ENCODE peak calls at places on chromosomes 5 and 9, in seven cellular contexts. G is thoracic aorta; Q is right atrium auricular region; D is effector memory CD4-positive, alpha-beta T cell; I is tibial artery; R is body of pancreas; M is IMR-90. K is an unnamed sample. For H3K27me3, the result is how much of the 10 kb centered on the place peaks cover.

GRCh38 chr5:34474573-34475021 is 181.5 kb upstream of the RAI14 start:
- DNase-seq in G (no peak), Q (no peak), D (no peak), I (no peak), R (peak), M (peak), K (no peak)

GRCh38 chr9:16126042-16126441 is 573.2 kb downstream of the CCDC171 start:
- DNase-seq in G (no peak), Q (no peak), D (no peak), I (no peak), R (no peak), M (peak), K (no peak)

GRCh38 chr9:129307227-129307970 is 129.3 kb upstream of the IER5L start:
- DNase-seq in G (no peak), Q (peak), D (no peak), I (peak), R (no peak), M (no peak), K (no peak)

GRCh38 chr9:89113851-89114250 is 64.8 kb downstream of the SHC3 start:
- DNase-seq in G (no peak), Q (no peak), D (no peak), I (no peak), R (no peak), M (no peak), K (no peak)

GRCh38 chr9:81682797-81683196 is 6.5 kb downstream of the TLE1 start:
- DNase-seq in G (no peak), Q (no peak), D (no peak), I (no peak), R (peak), M (no peak), K (no peak)

GRCh38 chr9:122325124-122325523 is 45.7 kb upstream of the PTGS1 start:
- DNase-seq in G (no peak), Q (no peak), D (no peak), I (no peak), R (no peak), M (peak), K (no peak)

GRCh38 chr5:96789794-96790193 is 18.0 kb downstream of the ERAP1 start:
- DNase-seq in G (no peak), Q (no peak), D (no peak), I (no peak), R (no peak), M (no peak), K (no peak)

GRCh38 chr9:96078866-96079505 is 203.5 kb downstream of the ERCC6L2 start:
- DNase-seq in G (no peak), Q (no peak), D (no peak), I (no peak), R (no peak), M (peak), K (no peak)

GRCh38 chr5:143496928-143497327 is 93.4 kb upstream of the NR3C1 start:
- DNase-seq in G (no peak), Q (no peak), D (no peak), I (no peak), R (no peak), M (peak), K (no peak)

GRCh38 chr5:169089343-169089742 is 211.6 kb downstream of the SLIT3 start:
- DNase-seq in G (no peak), Q (no peak), D (no peak), I (no peak), R (no peak), M (no peak), K (no peak)

GRCh38 chr9:137626448-137626847 is 7.6 kb downstream of the EHMT1 start:
- DNase-seq in G (no peak), Q (no peak), D (no peak), I (no peak), R (no peak), M (no peak), K (no peak)

GRCh38 chr9:77291714-77292113 is 114.4 kb downstream of the VPS13A start:
- DNase-seq in G (no peak), Q (no peak), D (no peak), I (no peak), R (no peak), M (peak), K (no peak)

GRCh38 chr9:70045452-70045851 is 1.8 kb downstream of the MAMDC2 start:
- DNase-seq in G (no peak), Q (no peak), D (no peak), I (no peak), R (no peak), M (no peak), K (no peak)
- H3K27me3 ChIP-seq in G (under half), Q (under half), D (under half), I (under half), R (under half), M (under half), K (under half)

DNA sequence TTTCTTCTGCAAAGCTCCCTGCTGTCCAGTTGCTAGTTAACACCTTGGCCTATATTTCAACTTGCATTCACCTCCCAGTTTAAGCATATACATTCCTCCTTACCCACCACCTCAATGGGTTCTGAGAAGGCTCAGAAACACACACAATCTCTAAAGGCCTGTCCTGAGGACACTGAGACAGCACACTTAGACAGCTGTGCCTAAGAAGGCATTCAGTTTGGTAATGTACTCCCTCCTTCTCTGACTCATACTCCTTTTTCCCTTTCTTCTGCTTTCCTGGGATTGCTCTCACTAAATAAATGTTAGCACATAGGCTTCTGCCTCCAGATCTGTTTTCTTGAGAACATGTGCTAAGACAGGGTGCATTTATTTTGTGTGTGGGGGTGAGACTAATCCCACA is 456.8 kb upstream of the CDH6 start:
- DNase-seq in G (no peak), Q (no peak), D (no peak), I (no peak), R (no peak), M (peak), K (no peak)
- H3K27ac ChIP-seq in G (no peak), Q (no peak), D (no peak), I (no peak), R (no peak), M (no peak), K (no peak)

DNA sequence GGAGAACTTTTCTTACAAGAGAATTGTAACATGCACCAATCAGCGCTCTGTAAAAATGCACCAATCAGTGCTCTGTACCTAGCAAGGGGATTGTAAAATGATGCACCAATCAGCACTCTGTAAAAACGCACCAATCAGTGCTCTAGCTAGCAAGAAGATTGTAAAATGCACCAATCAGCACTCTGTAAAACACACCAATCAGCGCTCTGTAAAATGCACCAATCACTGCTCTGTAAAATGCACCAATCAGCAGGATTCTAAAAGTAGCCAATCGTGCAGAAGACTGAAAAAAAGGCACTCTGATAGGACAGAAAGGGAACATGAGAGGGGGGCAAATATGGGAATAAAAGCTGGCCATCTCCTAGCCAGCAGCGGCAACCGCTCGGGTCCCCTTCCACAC is 233.2 kb downstream of the ROR2 start:
- DNase-seq in G (no peak), Q (no peak), D (no peak), I (no peak), R (no peak), M (no peak), K (peak)
- H3K27me3 ChIP-seq in G (under half), Q (under half), D (under half), I (under half), R (under half), M (under half), K (under half)

GRCh38 chr5:140630296-140630695 is 2.7 kb downstream of the CD14 start:
- DNase-seq in G (no peak), Q (no peak), D (no peak), I (no peak), R (no peak), M (no peak), K (no peak)
- H3K27ac ChIP-seq in G (no peak), Q (no peak), D (no peak), I (no peak), R (no peak), M (no peak), K (no peak)

DNA sequence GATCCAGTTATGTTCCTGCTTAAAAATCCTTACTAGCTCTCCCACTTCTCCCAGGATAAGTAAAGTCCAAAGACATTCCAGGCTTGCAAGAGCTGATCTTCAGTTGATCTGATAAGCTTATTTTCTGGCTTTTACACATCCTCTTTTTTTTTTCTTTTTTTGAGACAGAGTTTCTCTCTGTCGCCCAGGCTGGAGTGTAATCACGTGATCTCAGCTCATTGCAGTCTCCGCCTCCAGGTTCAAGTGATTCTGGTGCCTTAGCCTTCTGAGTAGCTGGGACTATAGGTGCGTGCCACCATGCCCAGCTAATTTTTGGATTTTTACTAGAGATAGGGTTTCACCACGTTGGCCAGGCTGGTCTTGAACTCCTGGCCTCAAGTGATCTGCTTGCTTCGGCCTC is 37.3 kb upstream of the PTPN3 start:
- DNase-seq in G (no peak), Q (no peak), D (no peak), I (no peak), R (no peak), M (no peak), K (no peak)
- H3K27me3 ChIP-seq in G (under half), Q (under half), D (under half), I (under half), R (under half), M (under half), K (under half)

DNA sequence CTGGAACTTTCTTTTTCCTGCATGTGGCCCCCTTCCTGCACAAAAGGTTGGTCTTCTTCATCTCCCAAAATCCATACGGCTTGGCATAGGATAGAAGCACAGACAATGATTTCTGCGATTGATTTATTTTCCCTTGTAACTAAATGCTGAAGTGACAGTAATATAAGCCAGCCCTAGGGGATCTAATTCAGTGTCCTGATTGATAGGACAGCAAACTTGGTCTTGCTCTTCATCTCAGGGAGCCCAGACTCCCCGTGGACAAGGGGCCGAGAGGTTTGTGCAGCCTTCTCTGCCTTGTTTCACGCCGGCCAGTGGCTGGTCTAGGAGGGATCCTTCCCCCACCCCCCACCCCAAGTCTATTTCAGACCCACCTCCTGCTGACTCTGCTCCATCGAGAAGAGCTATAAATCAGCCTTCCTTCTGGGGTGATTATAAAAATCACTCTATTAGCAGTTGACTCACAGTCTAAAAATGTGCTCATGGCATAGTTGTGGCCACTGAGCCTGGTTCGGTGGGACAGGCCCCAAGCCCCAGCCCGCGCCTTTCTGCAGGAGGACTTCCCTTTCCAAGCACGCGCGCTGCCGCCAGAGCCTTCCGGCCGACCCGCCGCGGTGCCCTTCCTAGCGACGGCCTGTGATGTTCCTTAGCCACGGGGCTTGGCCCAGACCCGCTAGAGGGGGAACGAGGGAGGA is 89.8 kb upstream of the COL5A1 start:
- DNase-seq in G (no peak), Q (peak), D (no peak), I (peak), R (no peak), M (peak), K (no peak)
- H3K27ac ChIP-seq in G (peak), Q (no peak), D (no peak), I (peak), R (no peak), M (peak), K (peak)

GRCh38 chr9:85414399-85414798 is 327.4 kb downstream of the AGTPBP1 start:
- DNase-seq in G (no peak), Q (no peak), D (no peak), I (no peak), R (no peak), M (no peak), K (no peak)
- H3K27me3 ChIP-seq in G (under half), Q (under half), D (under half), I (under half), R (under half), M (under half), K (under half)

GRCh38 chr5:9428272-9428671 is 117.6 kb downstream of the SEMA5A start:
- DNase-seq in G (no peak), Q (no peak), D (no peak), I (no peak), R (no peak), M (no peak), K (no peak)

GRCh38 chr5:9429691-9430215 is 116.1 kb downstream of the SEMA5A start:
- DNase-seq in G (no peak), Q (no peak), D (no peak), I (no peak), R (no peak), M (no peak), K (no peak)

GRCh38 chr5:9431151-9431495 is 114.8 kb downstream of the SEMA5A start:
- DNase-seq in G (no peak), Q (no peak), D (no peak), I (no peak), R (no peak), M (no peak), K (no peak)

GRCh38 chr5:9430306-9430705 is 115.6 kb downstream of the SEMA5A start:
- DNase-seq in G (no peak), Q (no peak), D (no peak), I (no peak), R (no peak), M (no peak), K (no peak)

GRCh38 chr5:9431496-9432258 is 114.2 kb downstream of the SEMA5A start:
- DNase-seq in G (no peak), Q (no peak), D (no peak), I (no peak), R (no peak), M (peak), K (no peak)
- H3K27ac ChIP-seq in G (no peak), Q (peak), D (no peak), I (no peak), R (peak), M (peak), K (peak)

DNA sequence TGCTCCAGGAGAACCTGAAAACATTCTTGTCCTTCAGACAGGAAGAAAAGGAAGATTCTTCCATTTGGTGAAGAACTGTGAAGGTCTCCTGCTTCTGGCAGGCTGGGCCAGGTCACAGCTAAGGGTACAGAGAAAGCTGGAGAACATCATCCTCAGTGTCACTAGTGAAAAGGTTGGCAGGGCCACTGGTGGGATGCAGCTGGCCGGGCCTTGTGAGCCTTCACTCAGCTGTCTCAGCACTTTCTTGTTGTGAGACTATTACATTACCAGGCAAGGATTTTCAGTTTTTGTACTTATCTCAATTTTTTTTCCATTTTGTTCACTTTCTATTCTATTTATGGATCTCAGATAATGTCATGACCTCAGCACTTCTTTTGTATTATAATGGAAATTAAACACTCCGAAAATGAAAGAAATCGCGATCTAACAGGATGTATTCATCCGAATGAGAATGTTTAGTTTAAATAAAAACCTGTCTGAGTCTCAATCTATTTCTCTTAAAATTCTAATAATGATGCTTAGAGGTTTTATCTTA is 9.9 kb upstream of the IFNA8 start:
- DNase-seq in G (no peak), Q (no peak), D (no peak), I (no peak), R (no peak), M (no peak), K (no peak)
- H3K27me3 ChIP-seq in G (under half), Q (under half), D (under half), I (under half), R (under half), M (under half), K (under half)

GRCh38 chr5:19261879-19262278 is 726.1 kb downstream of the CDH18 start:
- DNase-seq in G (no peak), Q (no peak), D (no peak), I (no peak), R (no peak), M (no peak), K (no peak)

GRCh38 chr5:19258686-19259085 is 729.3 kb downstream of the CDH18 start:
- DNase-seq in G (no peak), Q (no peak), D (no peak), I (no peak), R (no peak), M (no peak), K (no peak)

DNA sequence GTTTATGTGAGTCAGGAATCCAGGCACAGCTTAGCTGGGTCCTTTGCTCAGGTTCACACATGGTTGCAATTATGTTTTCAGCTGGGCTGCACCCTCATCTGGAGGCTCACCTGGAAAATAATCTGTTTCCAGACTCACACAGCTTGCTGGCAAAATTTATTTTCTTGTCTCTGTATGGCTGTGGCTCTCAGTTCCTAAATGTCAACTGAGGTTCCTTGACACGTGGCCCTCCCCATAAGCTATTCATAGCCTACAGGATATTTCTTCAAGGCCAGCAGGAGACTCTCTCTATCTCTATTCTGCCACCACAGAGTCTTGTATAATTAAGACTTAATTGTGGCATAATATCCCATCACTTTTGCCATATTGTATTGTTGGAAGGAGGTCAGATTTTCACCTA is 732.0 kb downstream of the CDH18 start:
- DNase-seq in G (no peak), Q (no peak), D (no peak), I (no peak), R (no peak), M (no peak), K (no peak)
- H3K27ac ChIP-seq in G (no peak), Q (no peak), D (no peak), I (no peak), R (no peak), M (no peak), K (no peak)

K was measured in vagina.